ENCODE peak calls at places on chromosomes 13 and 19, in six cellular contexts. J is naive thymus-derived CD4-positive, alpha-beta T cell; L is stimulated activated CD4-positive, alpha-beta T cell treated with anti-CD3 and anti-CD28 coated beads, TNF-alpha, amount 100 ng/mL, for 1 hour; G is astrocyte of the spinal cord; W is activated naive CD8-positive, alpha-beta T cell treated with anti-CD3 and anti-CD28 coated beads, Interleukin-2, amount 50 U/mL, for 24 hours; Z is head of caudate nucleus. K is an unnamed sample.

GRCh38 chr19:43826787-43827754 is at the start of gene ZNF283:
- DNase-seq in J (peak), L (peak), G (peak), W (peak), Z (peak), K (peak)

GRCh38 chr13:28411859-28412353 is 83.0 kb downstream of the FLT1 start:
- DNase-seq in J (no peak), L (no peak), G (no peak), W (no peak), Z (no peak), K (no peak)

GRCh38 chr19:2051771-2052704 is 994 bp upstream of the MKNK2 start:
- DNase-seq in J (peak), L (no peak), G (no peak), W (peak), Z (no peak), K (no peak)

GRCh38 chr13:33363328-33363727 is 77.8 kb upstream of the STARD13 start:
- DNase-seq in J (no peak), L (no peak), G (no peak), W (no peak), Z (no peak), K (no peak)

GRCh38 chr13:53784331-53784730 is 755.7 kb downstream of the OLFM4 start:
- DNase-seq in J (no peak), L (no peak), G (no peak), W (no peak), Z (no peak), K (peak)

GRCh38 chr19:40445945-40446784 is 2.0 kb upstream of the SERTAD3 start:
- DNase-seq in J (no peak), L (no peak), G (no peak), W (no peak), Z (no peak), K (no peak)

GRCh38 chr13:77535448-77535847 is at the start of gene SCEL:
- DNase-seq in J (no peak), L (no peak), G (no peak), W (no peak), Z (peak), K (no peak)

GRCh38 chr19:28242317-28242927 is 970.5 kb downstream of the UQCRFS1 start:
- DNase-seq in J (no peak), L (no peak), G (peak), W (peak), Z (peak), K (no peak)

GRCh38 chr19:11577451-11578341 is at the start of gene ACP5:
- DNase-seq in J (peak), L (no peak), G (no peak), W (no peak), Z (no peak), K (no peak)

GRCh38 chr13:48678316-48678715 is 24.6 kb downstream of the CYSLTR2 start:
- DNase-seq in J (no peak), L (no peak), G (no peak), W (no peak), Z (no peak), K (no peak)

GRCh38 chr13:39036212-39036611 is 1.7 kb downstream of the PROSER1 start:
- DNase-seq in J (no peak), L (no peak), G (peak), W (peak), Z (no peak), K (no peak)

GRCh38 chr19:49421039-49421877 is 2.0 kb downstream of the PTH2 start:
- DNase-seq in J (peak), L (no peak), G (peak), W (peak), Z (peak), K (peak)

GRCh38 chr19:18502633-18503294 is 19.1 kb downstream of the ELL start:
- DNase-seq in J (no peak), L (no peak), G (no peak), W (no peak), Z (no peak), K (no peak)

GRCh38 chr19:58034476-58034790 is 608 bp downstream of the ZSCAN1 start:
- DNase-seq in J (no peak), L (no peak), G (no peak), W (no peak), Z (peak), K (no peak)

GRCh38 chr13:51998723-51999471 is 12.4 kb downstream of the ATP7B start:
- DNase-seq in J (no peak), L (no peak), G (no peak), W (no peak), Z (no peak), K (no peak)

GRCh38 chr19:2422951-2423880 is 4.2 kb downstream of the TIMM13 start:
- DNase-seq in J (no peak), L (no peak), G (no peak), W (no peak), Z (no peak), K (no peak)

GRCh38 chr19:7699422-7700127 is 2.4 kb downstream of the FCER2 start:
- DNase-seq in J (no peak), L (no peak), G (no peak), W (peak), Z (no peak), K (no peak)

K was measured in cerebellum.